ENCODE peak calls at places on chromosomes 4 and X, in six cellular contexts. One of them, this sample, is unnamed.
A peak's percentile ranks its signal among the peaks of the same experiment; 100 is the strongest.

GRCh38 chrX:31168596-31168995 is 96.8 kb upstream of the FTHL17 start:
- DNase-seq in psoas muscle: no peak
- DNase-seq in fibroblast of lung: no peak
- DNase-seq in Karpas-422: no peak
- DNase-seq in left lung: no peak
- DNase-seq in GM12878: peak; percentile 51
- DNase-seq in this sample: no peak

GRCh38 chr4:184282251-184282713 is 64.6 kb upstream of the ENPP6 start:
- DNase-seq in GM12878: peak; percentile 80
- DNase-seq in left lung: no peak
- DNase-seq in fibroblast of lung: no peak
- DNase-seq in psoas muscle: no peak
- DNase-seq in Karpas-422: peak; percentile 70
- DNase-seq in this sample: no peak

GRCh38 chr4:84151574-84151973 is 347.5 kb downstream of the NKX6-1 start:
- DNase-seq in left lung: no peak
- DNase-seq in GM12878: no peak
- DNase-seq in Karpas-422: no peak
- DNase-seq in fibroblast of lung: no peak
- DNase-seq in psoas muscle: no peak
- DNase-seq in this sample: no peak

GRCh38 chrX:154030715-154031305 is 11.1 kb upstream of the IRAK1 start:
- DNase-seq in Karpas-422: no peak
- DNase-seq in left lung: no peak
- DNase-seq in psoas muscle: no peak
- DNase-seq in fibroblast of lung: no peak
- DNase-seq in GM12878: no peak
- DNase-seq in this sample: no peak

GRCh38 chr4:36904823-36905222 is 339.7 kb upstream of the NWD2 start:
- DNase-seq in left lung: no peak
- DNase-seq in psoas muscle: no peak
- DNase-seq in GM12878: no peak
- DNase-seq in fibroblast of lung: no peak
- DNase-seq in Karpas-422: no peak
- DNase-seq in this sample: no peak

GRCh38 chrX:13059269-13059668 is 14.8 kb upstream of the FAM9C start:
- DNase-seq in left lung: no peak
- DNase-seq in fibroblast of lung: no peak
- DNase-seq in GM12878: no peak
- DNase-seq in psoas muscle: no peak
- DNase-seq in Karpas-422: no peak
- DNase-seq in this sample: no peak

GRCh38 chr4:17995165-17995564 is 26.4 kb downstream of the LCORL start:
- DNase-seq in GM12878: no peak
- DNase-seq in fibroblast of lung: no peak
- DNase-seq in left lung: no peak
- DNase-seq in psoas muscle: no peak
- DNase-seq in Karpas-422: no peak
- DNase-seq in this sample: no peak

GRCh38 chr4:130306566-130306965 is 1210.6 kb downstream of the C4orf33 start:
- DNase-seq in fibroblast of lung: no peak
- DNase-seq in left lung: no peak
- DNase-seq in GM12878: no peak
- DNase-seq in Karpas-422: peak; percentile 55
- DNase-seq in psoas muscle: no peak
- DNase-seq in this sample: peak; percentile 11

GRCh38 chr4:153507679-153508073 is 41.5 kb downstream of the TMEM131L start:
- DNase-seq in fibroblast of lung: no peak
- DNase-seq in GM12878: no peak
- DNase-seq in psoas muscle: no peak
- DNase-seq in Karpas-422: no peak
- DNase-seq in left lung: no peak
- DNase-seq in this sample: no peak

GRCh38 chrX:119417842-119418241 is 18.7 kb downstream of the SLC25A43 start:
- DNase-seq in fibroblast of lung: peak; percentile 5
- DNase-seq in GM12878: no peak
- DNase-seq in Karpas-422: peak; percentile 48
- DNase-seq in psoas muscle: no peak
- DNase-seq in left lung: no peak
- DNase-seq in this sample: peak; percentile 11

GRCh38 chr4:40822781-40823180 is 73.0 kb downstream of the NSUN7 start:
- DNase-seq in psoas muscle: no peak
- DNase-seq in left lung: no peak
- DNase-seq in fibroblast of lung: no peak
- DNase-seq in GM12878: no peak
- DNase-seq in Karpas-422: no peak
- DNase-seq in this sample: no peak

GRCh38 chr4:80446664-80447063 is 111.1 kb downstream of the CFAP299 start:
- DNase-seq in GM12878: no peak
- DNase-seq in psoas muscle: no peak
- DNase-seq in fibroblast of lung: no peak
- DNase-seq in left lung: no peak
- DNase-seq in Karpas-422: no peak
- DNase-seq in this sample: no peak

GRCh38 chrX:13791559-13791958 is 25.3 kb downstream of the GPM6B start:
- DNase-seq in GM12878: no peak
- DNase-seq in left lung: no peak
- DNase-seq in fibroblast of lung: no peak
- DNase-seq in Karpas-422: no peak
- DNase-seq in psoas muscle: no peak
- DNase-seq in this sample: no peak

GRCh38 chrX:65581661-65582339 is 47.2 kb upstream of the LAS1L start:
- DNase-seq in Karpas-422: peak; percentile 87
- DNase-seq in GM12878: no peak
- DNase-seq in psoas muscle: no peak
- DNase-seq in fibroblast of lung: peak; percentile 69
- DNase-seq in left lung: peak; percentile 51
- DNase-seq in this sample: peak; percentile 78

GRCh38 chrX:71637848-71638247 is 19.5 kb upstream of the CXCR3 start:
- DNase-seq in GM12878: no peak
- DNase-seq in fibroblast of lung: peak; percentile 12
- DNase-seq in Karpas-422: no peak
- DNase-seq in left lung: no peak
- DNase-seq in psoas muscle: no peak
- DNase-seq in this sample: no peak

GRCh38 chr4:28966982-28967381 is 1753.2 kb upstream of the PCDH7 start:
- DNase-seq in GM12878: no peak
- DNase-seq in psoas muscle: no peak
- DNase-seq in left lung: no peak
- DNase-seq in Karpas-422: no peak
- DNase-seq in fibroblast of lung: peak; percentile 15
- DNase-seq in this sample: no peak

GRCh38 chr4:83282049-83282535 is 2.5 kb downstream of the COQ2 start:
- DNase-seq in Karpas-422: peak; percentile 79
- DNase-seq in left lung: no peak
- DNase-seq in GM12878: no peak
- DNase-seq in psoas muscle: no peak
- DNase-seq in fibroblast of lung: peak; percentile 78
- DNase-seq in this sample: peak; percentile 67

GRCh38 chr4:141255016-141255415 is 34.3 kb downstream of the ZNF330 start:
- DNase-seq in GM12878: no peak
- DNase-seq in Karpas-422: no peak
- DNase-seq in fibroblast of lung: no peak
- DNase-seq in psoas muscle: no peak
- DNase-seq in left lung: no peak
- DNase-seq in this sample: no peak

GRCh38 chr4:140286503-140286902 is 86.9 kb upstream of the SCOC start:
- DNase-seq in left lung: no peak
- DNase-seq in GM12878: no peak
- DNase-seq in psoas muscle: no peak
- DNase-seq in Karpas-422: no peak
- DNase-seq in fibroblast of lung: no peak
- DNase-seq in this sample: peak; percentile 39

GRCh38 chrX:140091276-140091886 is 126.1 kb upstream of the CXorf66 start:
- DNase-seq in left lung: no peak
- DNase-seq in fibroblast of lung: no peak
- DNase-seq in GM12878: no peak
- DNase-seq in Karpas-422: no peak
- DNase-seq in psoas muscle: peak; percentile 51
- DNase-seq in this sample: peak; percentile 23

GRCh38 chrX:69077895-69078455 is 87.3 kb downstream of the PJA1 start:
- DNase-seq in left lung: no peak
- DNase-seq in Karpas-422: no peak
- DNase-seq in GM12878: no peak
- DNase-seq in psoas muscle: no peak
- DNase-seq in fibroblast of lung: no peak
- DNase-seq in this sample: no peak

GRCh38 chr4:8102831-8103230 is 55.8 kb downstream of the ABLIM2 start:
- DNase-seq in Karpas-422: no peak
- DNase-seq in GM12878: no peak
- DNase-seq in left lung: no peak
- DNase-seq in psoas muscle: peak; percentile 63
- DNase-seq in fibroblast of lung: no peak
- DNase-seq in this sample: no peak

GRCh38 chrX:46325312-46325877 is 219.8 kb downstream of the ZNF674 start:
- DNase-seq in GM12878: no peak
- DNase-seq in left lung: peak; percentile 39
- DNase-seq in psoas muscle: no peak
- DNase-seq in fibroblast of lung: peak; percentile 42
- DNase-seq in Karpas-422: no peak
- DNase-seq in this sample: peak; percentile 79

GRCh38 chrX:82813671-82814078 is 694.4 kb upstream of the POU3F4 start:
- DNase-seq in fibroblast of lung: peak; percentile 93
- DNase-seq in Karpas-422: no peak
- DNase-seq in GM12878: no peak
- DNase-seq in psoas muscle: no peak
- DNase-seq in left lung: no peak
- DNase-seq in this sample: no peak

GRCh38 chr4:47287735-47288134 is 175.8 kb downstream of the COMMD8 start:
- DNase-seq in psoas muscle: no peak
- DNase-seq in GM12878: peak; percentile 12
- DNase-seq in fibroblast of lung: peak; percentile 77
- DNase-seq in Karpas-422: no peak
- DNase-seq in left lung: no peak
- DNase-seq in this sample: peak; percentile 51

GRCh38 chr4:1193206-1194027 is 21.0 kb upstream of the SPON2 start:
- DNase-seq in left lung: peak; percentile 29
- DNase-seq in fibroblast of lung: no peak
- DNase-seq in psoas muscle: peak; percentile 38
- DNase-seq in Karpas-422: no peak
- DNase-seq in GM12878: no peak
- DNase-seq in this sample: no peak
- H3K27ac ChIP-seq in left lung: peak overlapping the region; percentile 71
- H3K27ac ChIP-seq in fibroblast of lung: peak overlapping the region; percentile 92
- H3K27ac ChIP-seq in psoas muscle: peak overlapping the region; percentile 81
- H3K27ac ChIP-seq in Karpas-422: no peak overlapping the region
- H3K27ac ChIP-seq in GM12878: no peak overlapping the region
- H3K27ac ChIP-seq in this sample: no peak overlapping the region

GRCh38 chr4:161555689-161556660 is 607.8 kb downstream of the FSTL5 start:
- DNase-seq in left lung: no peak
- DNase-seq in fibroblast of lung: peak; percentile 71
- DNase-seq in GM12878: peak; percentile 88
- DNase-seq in psoas muscle: no peak
- DNase-seq in Karpas-422: no peak
- DNase-seq in this sample: peak; percentile 45

GRCh38 chr4:161554372-161554990 is 609.3 kb downstream of the FSTL5 start:
- DNase-seq in Karpas-422: no peak
- DNase-seq in psoas muscle: no peak
- DNase-seq in fibroblast of lung: peak; percentile 78
- DNase-seq in left lung: no peak
- DNase-seq in GM12878: no peak
- DNase-seq in this sample: peak; percentile 56
- H3K27ac ChIP-seq in Karpas-422: no peak overlapping the region
- H3K27ac ChIP-seq in psoas muscle: no peak overlapping the region
- H3K27ac ChIP-seq in fibroblast of lung: no peak overlapping the region
- H3K27ac ChIP-seq in left lung: no peak overlapping the region
- H3K27ac ChIP-seq in GM12878: peak overlapping the region; percentile 64
- H3K27ac ChIP-seq in this sample: peak overlapping the region; percentile 78

GRCh38 chr4:169530048-169530447 is 82.3 kb downstream of the NEK1 start:
- DNase-seq in Karpas-422: no peak
- DNase-seq in left lung: no peak
- DNase-seq in psoas muscle: no peak
- DNase-seq in fibroblast of lung: no peak
- DNase-seq in GM12878: no peak
- DNase-seq in this sample: no peak
- H3K27ac ChIP-seq in Karpas-422: no peak overlapping the region
- H3K27ac ChIP-seq in left lung: no peak overlapping the region
- H3K27ac ChIP-seq in psoas muscle: no peak overlapping the region
- H3K27ac ChIP-seq in fibroblast of lung: no peak overlapping the region
- H3K27ac ChIP-seq in GM12878: no peak overlapping the region
- H3K27ac ChIP-seq in this sample: no peak overlapping the region

DNA sequence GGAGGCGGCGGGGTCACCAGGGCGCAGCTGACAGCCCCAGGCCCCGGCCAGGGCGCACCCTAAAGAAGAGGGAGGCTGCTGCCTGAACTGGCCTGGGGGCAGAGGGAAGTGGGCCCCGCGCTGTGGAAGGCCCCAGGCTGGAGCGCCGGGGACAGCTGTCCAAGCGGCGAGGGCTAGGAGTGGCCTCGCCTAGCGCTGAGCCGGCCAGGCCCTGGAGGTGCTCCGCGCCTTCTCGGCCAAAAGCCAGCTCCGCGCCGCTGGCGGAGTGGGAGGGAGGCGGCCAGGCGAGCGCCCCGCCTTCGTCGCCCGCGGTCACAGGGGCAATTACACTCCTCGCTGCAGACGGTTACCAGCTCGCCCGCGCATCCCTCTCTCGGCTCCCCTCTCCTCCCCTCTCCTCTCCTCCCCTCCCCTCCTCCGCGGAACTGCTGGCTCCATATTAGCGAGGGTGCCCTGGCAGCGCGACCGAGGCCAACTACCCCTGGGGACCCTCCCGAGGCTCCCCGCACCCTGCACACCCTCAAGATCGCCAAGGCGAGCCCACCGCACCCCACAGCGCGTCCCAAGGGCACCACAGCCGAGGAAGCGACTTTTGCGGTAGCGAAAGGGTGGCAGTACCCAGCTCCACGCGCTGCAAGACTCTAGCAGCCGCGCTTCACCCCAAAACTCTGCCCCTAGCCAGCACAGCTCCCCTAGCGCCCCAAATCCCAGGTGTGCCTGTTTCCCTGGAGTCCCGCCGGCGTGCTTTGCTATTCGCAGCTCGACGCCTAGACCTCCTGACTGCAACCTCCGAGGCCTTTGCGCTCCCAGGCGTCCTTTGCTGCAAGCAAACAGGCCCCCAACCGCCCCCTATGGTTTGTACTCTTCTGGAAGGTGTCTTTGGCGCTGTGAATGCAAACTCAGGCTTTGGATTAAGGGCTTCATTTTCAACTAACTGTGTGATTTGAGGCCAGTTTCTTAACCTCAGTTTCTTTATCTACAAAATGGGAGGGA is 91.4 kb downstream of the BCOR start:
- DNase-seq in left lung: no peak
- DNase-seq in fibroblast of lung: no peak
- DNase-seq in GM12878: no peak
- DNase-seq in psoas muscle: peak; percentile 80
- DNase-seq in Karpas-422: no peak
- DNase-seq in this sample: no peak
- H3K27ac ChIP-seq in left lung: no peak overlapping the region
- H3K27ac ChIP-seq in fibroblast of lung: no peak overlapping the region
- H3K27ac ChIP-seq in GM12878: no peak overlapping the region
- H3K27ac ChIP-seq in psoas muscle: no peak overlapping the region
- H3K27ac ChIP-seq in Karpas-422: no peak overlapping the region
- H3K27ac ChIP-seq in this sample: no peak overlapping the region

DNA sequence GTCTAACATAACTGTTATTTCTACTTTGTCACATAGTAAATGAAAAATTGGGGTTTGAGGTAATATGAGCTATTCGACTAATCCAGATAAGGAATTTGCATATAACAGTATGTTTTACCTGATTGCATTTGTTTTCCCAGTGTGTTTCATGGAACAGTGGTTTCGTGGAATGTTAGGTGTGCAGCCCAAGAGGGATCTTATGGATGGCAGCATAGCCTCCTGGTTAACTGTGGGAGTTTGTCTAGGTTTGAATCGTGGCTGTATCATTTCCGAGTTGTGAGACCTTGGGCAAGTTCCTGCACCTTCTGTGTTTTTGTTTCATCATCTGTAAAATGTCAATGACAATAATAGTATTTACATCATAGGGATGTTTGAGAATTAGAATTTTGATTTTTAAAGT is 7.9 kb downstream of the BMPR1B start:
- DNase-seq in Karpas-422: no peak
- DNase-seq in GM12878: no peak
- DNase-seq in fibroblast of lung: no peak
- DNase-seq in left lung: no peak
- DNase-seq in psoas muscle: no peak
- DNase-seq in this sample: no peak
- H3K27ac ChIP-seq in Karpas-422: no peak overlapping the region
- H3K27ac ChIP-seq in GM12878: no peak overlapping the region
- H3K27ac ChIP-seq in fibroblast of lung: no peak overlapping the region
- H3K27ac ChIP-seq in left lung: no peak overlapping the region
- H3K27ac ChIP-seq in psoas muscle: no peak overlapping the region
- H3K27ac ChIP-seq in this sample: no peak overlapping the region